ENCODE peak calls at places on chromosomes 13 and 19, in six cellular contexts. N, Y, B, X, E and V are unnamed samples. For H3K9me2, the result is how much of the 10 kb centered on the place peaks cover.

GRCh38 chr19:33052352-33052972 is 12.2 kb downstream of the RHPN2 start:
- DNase-seq in N (no peak), Y (peak), B (no peak), X (peak), E (peak), V (peak)

GRCh38 chr19:53549354-53549753 is 11.4 kb downstream of the ZNF331 start:
- DNase-seq in N (no peak), Y (no peak), B (peak), X (no peak), E (peak), V (peak)

GRCh38 chr13:108681986-108682562 is 52.7 kb downstream of the MYO16 start:
- DNase-seq in N (no peak), Y (no peak), B (no peak), X (no peak), E (no peak), V (no peak)

GRCh38 chr19:58569191-58569942 is 3.8 kb downstream of the MZF1 start:
- DNase-seq in N (no peak), Y (no peak), B (no peak), X (no peak), E (no peak), V (peak)

GRCh38 chr19:47446534-47447469 is 24.9 kb downstream of the SLC8A2 start:
- DNase-seq in N (peak), Y (peak), B (peak), X (no peak), E (peak), V (peak)

GRCh38 chr13:51315658-51316057 is 23.8 kb upstream of the SERPINE3 start:
- DNase-seq in N (no peak), Y (no peak), B (no peak), X (no peak), E (peak), V (no peak)

GRCh38 chr19:11227201-11227886 is 12.1 kb upstream of the ANGPTL8 start:
- DNase-seq in N (peak), Y (peak), B (peak), X (peak), E (peak), V (no peak)

GRCh38 chr13:25170554-25171107 is 1.5 kb downstream of the AMER2 start:
- DNase-seq in N (no peak), Y (no peak), B (peak), X (no peak), E (peak), V (peak)

GRCh38 chr19:825897-826640 is 1.6 kb upstream of the AZU1 start:
- DNase-seq in N (no peak), Y (no peak), B (no peak), X (no peak), E (no peak), V (no peak)

GRCh38 chr19:41175825-41176734 is 16.9 kb upstream of the CYP2S1 start:
- DNase-seq in N (peak), Y (peak), B (peak), X (peak), E (peak), V (peak)
- H3K9me2 ChIP-seq in N (under half), Y (under half), B (under half), X (under half), E (under half), V (under half)

GRCh38 chr13:99426426-99426825 is 74.8 kb upstream of the TM9SF2 start:
- DNase-seq in N (no peak), Y (no peak), B (no peak), X (no peak), E (peak), V (no peak)
- H3K4me2 ChIP-seq in N (no peak), Y (no peak), B (no peak), X (no peak), E (no peak), V (no peak)

GRCh38 chr13:66154354-66154753 is 1075.8 kb downstream of the PCDH9 start:
- DNase-seq in N (no peak), Y (no peak), B (no peak), X (no peak), E (no peak), V (no peak)

GRCh38 chr13:66159526-66159925 is 1070.6 kb downstream of the PCDH9 start:
- DNase-seq in N (no peak), Y (no peak), B (no peak), X (no peak), E (no peak), V (no peak)

GRCh38 chr13:66152596-66152995 is 1077.5 kb downstream of the PCDH9 start:
- DNase-seq in N (no peak), Y (no peak), B (no peak), X (no peak), E (no peak), V (no peak)

GRCh38 chr13:66154981-66155380 is 1075.2 kb downstream of the PCDH9 start:
- DNase-seq in N (no peak), Y (no peak), B (no peak), X (no peak), E (no peak), V (no peak)
- H3K9me2 ChIP-seq in N (under half), Y (under half), B (under half), X (under half), E (under half), V (under half)

GRCh38 chr19:55306712-55307111 is 18.4 kb downstream of the TMEM150B start:
- DNase-seq in N (no peak), Y (no peak), B (no peak), X (no peak), E (no peak), V (no peak)

GRCh38 chr19:55309437-55309836 is 15.7 kb downstream of the TMEM150B start:
- DNase-seq in N (no peak), Y (no peak), B (no peak), X (no peak), E (no peak), V (no peak)

GRCh38 chr19:55305983-55306562 is 19.1 kb downstream of the TMEM150B start:
- DNase-seq in N (no peak), Y (peak), B (peak), X (no peak), E (no peak), V (no peak)

GRCh38 chr19:55310498-55310897 is 14.6 kb downstream of the TMEM150B start:
- DNase-seq in N (no peak), Y (no peak), B (no peak), X (no peak), E (no peak), V (no peak)

DNA sequence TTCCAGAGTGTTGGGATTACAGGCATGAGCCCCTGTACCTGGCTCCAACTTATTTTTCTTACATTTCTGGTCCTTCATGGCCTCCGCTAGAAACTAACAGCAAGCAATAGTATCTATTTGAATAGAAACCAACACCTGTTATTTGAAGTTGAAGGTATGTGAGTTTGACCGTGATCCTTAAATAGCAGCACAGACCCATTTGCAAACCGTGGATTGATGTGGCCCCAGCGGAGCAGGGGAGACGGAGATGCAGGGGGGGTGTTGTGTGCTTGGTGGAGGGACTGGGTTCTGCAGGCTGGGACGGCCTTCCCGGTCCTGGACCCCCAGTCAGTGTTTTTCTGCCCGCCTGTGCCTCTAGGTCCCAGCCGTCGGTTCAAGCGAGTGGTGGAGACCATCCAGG is 16.9 kb downstream of the TMEM150B start:
- DNase-seq in N (no peak), Y (no peak), B (no peak), X (no peak), E (no peak), V (no peak)
- H3K4me2 ChIP-seq in N (no peak), Y (no peak), B (no peak), X (no peak), E (no peak), V (no peak)

DNA sequence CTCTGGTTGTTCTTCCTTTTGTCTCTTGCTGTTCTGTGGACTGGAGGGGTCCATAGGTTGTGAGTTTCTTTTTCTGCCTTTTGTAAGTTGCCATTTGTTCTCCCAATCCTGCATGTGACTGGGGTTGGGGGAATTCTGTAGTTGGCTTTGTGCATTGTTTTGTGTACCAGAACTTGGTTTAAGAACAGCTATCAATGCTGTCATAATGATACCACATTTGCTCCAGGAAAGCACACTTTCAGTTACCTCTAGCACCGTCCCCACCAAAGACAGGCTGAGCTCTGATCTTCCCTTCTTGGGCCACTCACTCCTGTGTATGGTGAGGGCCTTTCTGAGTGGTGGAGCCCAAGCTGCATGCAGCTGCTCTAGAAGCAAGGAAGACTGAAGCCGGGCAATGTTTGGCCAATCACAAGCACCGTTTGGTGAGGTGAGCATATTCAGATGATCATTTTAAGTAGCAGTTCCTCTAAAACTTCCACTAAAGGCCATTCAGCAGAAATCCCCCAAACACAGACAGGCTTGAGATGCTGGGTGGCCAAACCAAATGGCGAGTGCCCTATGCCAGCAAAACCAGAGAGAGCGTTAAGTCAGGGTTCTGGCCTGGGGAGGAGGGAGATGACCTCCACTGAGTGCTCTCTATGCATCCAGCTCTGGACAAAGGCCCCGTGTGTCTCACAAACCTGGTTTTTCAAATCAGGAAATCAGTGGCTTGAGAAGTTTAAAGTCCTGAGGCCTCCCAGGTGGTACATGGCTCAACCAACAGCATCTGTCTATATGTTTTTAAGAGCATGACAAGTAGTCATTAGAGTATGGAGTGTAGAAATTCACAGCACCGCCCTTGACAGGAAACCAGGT is 120.7 kb upstream of the SPATA13 start:
- DNase-seq in N (no peak), Y (no peak), B (no peak), X (no peak), E (no peak), V (no peak)
- H3K9me2 ChIP-seq in N (under half), Y (under half), B (under half), X (under half), E (under half), V (under half)